ENCODE peak calls at places on chromosomes 13 and 19, in eight cellular contexts. One of them, this sample, is unnamed.

GRCh38 chr13:30340367-30341184 is 33.2 kb upstream of the KATNAL1 start:
- DNase-seq in astrocyte of the spinal cord: peak; percentile 80
- DNase-seq in neural progenitor cell: no peak
- DNase-seq in GM12865: no peak
- DNase-seq in uterus: peak; percentile 93
- DNase-seq in hepatocyte: peak; percentile 50
- DNase-seq in MCF 10A: peak; percentile 82
- DNase-seq in A549: no peak
- DNase-seq in this sample: peak; percentile 34

GRCh38 chr13:75173457-75174356 is 308.3 kb downstream of the TBC1D4 start:
- DNase-seq in uterus: no peak
- DNase-seq in GM12865: no peak
- DNase-seq in A549: no peak
- DNase-seq in MCF 10A: no peak
- DNase-seq in astrocyte of the spinal cord: no peak
- DNase-seq in hepatocyte: peak; percentile 9
- DNase-seq in neural progenitor cell: no peak
- DNase-seq in this sample: no peak

GRCh38 chr19:12786149-12786870 is 5.0 kb upstream of the JUNB start:
- DNase-seq in GM12865: peak; percentile 47
- DNase-seq in uterus: no peak
- DNase-seq in hepatocyte: no peak
- DNase-seq in A549: no peak
- DNase-seq in MCF 10A: no peak
- DNase-seq in neural progenitor cell: no peak
- DNase-seq in astrocyte of the spinal cord: no peak
- DNase-seq in this sample: peak; percentile 88

GRCh38 chr19:2312819-2313501 is 5.0 kb upstream of the LINGO3 start:
- DNase-seq in A549: no peak
- DNase-seq in neural progenitor cell: no peak
- DNase-seq in hepatocyte: no peak
- DNase-seq in GM12865: no peak
- DNase-seq in MCF 10A: no peak
- DNase-seq in uterus: no peak
- DNase-seq in astrocyte of the spinal cord: no peak
- DNase-seq in this sample: no peak

GRCh38 chr19:54364775-54365257 is at the start of gene LAIR1:
- DNase-seq in neural progenitor cell: no peak
- DNase-seq in A549: no peak
- DNase-seq in hepatocyte: no peak
- DNase-seq in uterus: peak; percentile 18
- DNase-seq in MCF 10A: peak; percentile 33
- DNase-seq in astrocyte of the spinal cord: no peak
- DNase-seq in GM12865: no peak
- DNase-seq in this sample: no peak

GRCh38 chr13:26213345-26213744 is 8.8 kb downstream of the RNF6 start:
- DNase-seq in uterus: no peak
- DNase-seq in neural progenitor cell: no peak
- DNase-seq in hepatocyte: no peak
- DNase-seq in astrocyte of the spinal cord: no peak
- DNase-seq in GM12865: no peak
- DNase-seq in A549: no peak
- DNase-seq in MCF 10A: no peak
- DNase-seq in this sample: no peak

GRCh38 chr19:52891336-52891735 is 6.1 kb downstream of the ZNF320 start:
- DNase-seq in uterus: no peak
- DNase-seq in neural progenitor cell: no peak
- DNase-seq in GM12865: no peak
- DNase-seq in A549: no peak
- DNase-seq in hepatocyte: no peak
- DNase-seq in astrocyte of the spinal cord: no peak
- DNase-seq in MCF 10A: no peak
- DNase-seq in this sample: no peak

GRCh38 chr19:7697721-7698287 is 4.1 kb downstream of the FCER2 start:
- DNase-seq in neural progenitor cell: no peak
- DNase-seq in uterus: no peak
- DNase-seq in hepatocyte: no peak
- DNase-seq in astrocyte of the spinal cord: no peak
- DNase-seq in MCF 10A: no peak
- DNase-seq in A549: no peak
- DNase-seq in GM12865: no peak
- DNase-seq in this sample: no peak

GRCh38 chr19:39078436-39079200 is 5.5 kb upstream of the ACP7 start:
- DNase-seq in GM12865: no peak
- DNase-seq in MCF 10A: peak; percentile 96
- DNase-seq in astrocyte of the spinal cord: peak; percentile 97
- DNase-seq in neural progenitor cell: no peak
- DNase-seq in hepatocyte: no peak
- DNase-seq in uterus: no peak
- DNase-seq in A549: peak; percentile 94
- DNase-seq in this sample: no peak

GRCh38 chr13:28527629-28528028 is 32.7 kb upstream of the FLT1 start:
- DNase-seq in uterus: no peak
- DNase-seq in A549: no peak
- DNase-seq in neural progenitor cell: no peak
- DNase-seq in MCF 10A: no peak
- DNase-seq in astrocyte of the spinal cord: no peak
- DNase-seq in GM12865: peak; percentile 28
- DNase-seq in hepatocyte: no peak
- DNase-seq in this sample: no peak

DNA sequence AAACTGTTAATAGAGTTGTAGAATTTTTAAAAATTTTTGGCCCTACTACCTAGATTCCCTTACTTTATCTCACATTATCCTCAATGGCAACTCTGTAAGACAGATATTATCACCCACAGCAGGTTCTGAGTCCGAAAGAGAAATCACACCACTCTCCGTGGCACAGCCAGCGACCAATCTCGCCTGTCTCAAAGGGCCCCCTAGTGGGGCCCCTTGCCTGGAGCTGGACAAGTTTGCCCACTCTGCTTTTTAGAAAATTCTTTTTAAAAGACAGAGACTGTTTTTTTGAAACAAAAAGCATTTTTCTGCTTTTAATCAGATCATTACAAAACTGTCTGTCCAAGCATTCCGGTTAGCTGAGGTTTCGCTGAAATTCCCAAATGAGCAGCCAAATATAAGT is 21.7 kb downstream of the PHF11 start:
- DNase-seq in GM12865: peak; percentile 10
- DNase-seq in MCF 10A: no peak
- DNase-seq in uterus: no peak
- DNase-seq in A549: no peak
- DNase-seq in astrocyte of the spinal cord: no peak
- DNase-seq in neural progenitor cell: peak; percentile 56
- DNase-seq in hepatocyte: peak; percentile 36
- DNase-seq in this sample: no peak
- TF ChIP-seq CTCF in GM12865: no peak
- TF ChIP-seq CTCF in MCF 10A: no peak
- TF ChIP-seq CTCF in uterus: no peak
- TF ChIP-seq CTCF in A549: peak; percentile 21
- TF ChIP-seq CTCF in astrocyte of the spinal cord: peak; percentile 57
- TF ChIP-seq CTCF in neural progenitor cell: peak; percentile 63
- TF ChIP-seq CTCF in hepatocyte: peak; percentile 39
- TF ChIP-seq CTCF in this sample: no peak

GRCh38 chr19:29259153-29259552 is 46.2 kb upstream of the UQCRFS1 start:
- DNase-seq in GM12865: peak; percentile 24
- DNase-seq in hepatocyte: no peak
- DNase-seq in uterus: no peak
- DNase-seq in astrocyte of the spinal cord: no peak
- DNase-seq in neural progenitor cell: peak; percentile 20
- DNase-seq in A549: no peak
- DNase-seq in MCF 10A: no peak
- DNase-seq in this sample: no peak
- TF ChIP-seq CTCF in GM12865: peak; percentile 36
- TF ChIP-seq CTCF in hepatocyte: peak; percentile 14
- TF ChIP-seq CTCF in uterus: no peak
- TF ChIP-seq CTCF in astrocyte of the spinal cord: peak; percentile 2
- TF ChIP-seq CTCF in neural progenitor cell: peak; percentile 39
- TF ChIP-seq CTCF in A549: peak; percentile 43
- TF ChIP-seq CTCF in MCF 10A: no peak
- TF ChIP-seq CTCF in this sample: no peak

GRCh38 chr19:35352448-35353304 is 5.0 kb downstream of the FFAR1 start:
- DNase-seq in A549: peak; percentile 98
- DNase-seq in astrocyte of the spinal cord: peak; percentile 51
- DNase-seq in hepatocyte: peak; percentile 89
- DNase-seq in MCF 10A: peak; percentile 79
- DNase-seq in uterus: no peak
- DNase-seq in GM12865: peak; percentile 88
- DNase-seq in neural progenitor cell: peak; percentile 84
- DNase-seq in this sample: peak; percentile 74
- TF ChIP-seq CTCF in A549: peak; percentile 98
- TF ChIP-seq CTCF in astrocyte of the spinal cord: peak; percentile 80
- TF ChIP-seq CTCF in hepatocyte: peak; percentile 88
- TF ChIP-seq CTCF in MCF 10A: peak; percentile 79
- TF ChIP-seq CTCF in uterus: peak; percentile 41
- TF ChIP-seq CTCF in GM12865: peak; percentile 82
- TF ChIP-seq CTCF in neural progenitor cell: peak; percentile 87
- TF ChIP-seq CTCF in this sample: peak; percentile 64

GRCh38 chr13:40251343-40252032 is 415.0 kb downstream of the FOXO1 start:
- DNase-seq in MCF 10A: peak; percentile 58
- DNase-seq in A549: no peak
- DNase-seq in uterus: no peak
- DNase-seq in GM12865: peak; percentile 62
- DNase-seq in hepatocyte: no peak
- DNase-seq in neural progenitor cell: no peak
- DNase-seq in astrocyte of the spinal cord: no peak
- DNase-seq in this sample: no peak
- TF ChIP-seq CTCF in MCF 10A: no peak
- TF ChIP-seq CTCF in A549: no peak
- TF ChIP-seq CTCF in uterus: no peak
- TF ChIP-seq CTCF in GM12865: no peak
- TF ChIP-seq CTCF in hepatocyte: no peak
- TF ChIP-seq CTCF in neural progenitor cell: no peak
- TF ChIP-seq CTCF in astrocyte of the spinal cord: no peak
- TF ChIP-seq CTCF in this sample: no peak

GRCh38 chr13:57633141-57633949 is 1.8 kb downstream of the PCDH17 start:
- DNase-seq in MCF 10A: no peak
- DNase-seq in astrocyte of the spinal cord: no peak
- DNase-seq in GM12865: no peak
- DNase-seq in A549: no peak
- DNase-seq in uterus: peak; percentile 30
- DNase-seq in neural progenitor cell: peak; percentile 75
- DNase-seq in hepatocyte: peak; percentile 60
- DNase-seq in this sample: no peak
- TF ChIP-seq CTCF in MCF 10A: no peak
- TF ChIP-seq CTCF in astrocyte of the spinal cord: peak; percentile 53
- TF ChIP-seq CTCF in GM12865: no peak
- TF ChIP-seq CTCF in A549: no peak
- TF ChIP-seq CTCF in uterus: peak; percentile 24
- TF ChIP-seq CTCF in neural progenitor cell: peak; percentile 87
- TF ChIP-seq CTCF in hepatocyte: peak; percentile 67
- TF ChIP-seq CTCF in this sample: no peak

GRCh38 chr19:19321143-19321577 is 531 bp downstream of the MAU2 start:
- DNase-seq in MCF 10A: peak; percentile 9
- DNase-seq in neural progenitor cell: peak; percentile 71
- DNase-seq in A549: peak; percentile 27
- DNase-seq in hepatocyte: peak; percentile 41
- DNase-seq in uterus: no peak
- DNase-seq in GM12865: peak; percentile 32
- DNase-seq in astrocyte of the spinal cord: no peak
- DNase-seq in this sample: peak; percentile 26
- TF ChIP-seq CTCF in MCF 10A: no peak
- TF ChIP-seq CTCF in neural progenitor cell: no peak
- TF ChIP-seq CTCF in A549: no peak
- TF ChIP-seq CTCF in hepatocyte: peak; percentile 9
- TF ChIP-seq CTCF in uterus: no peak
- TF ChIP-seq CTCF in GM12865: no peak
- TF ChIP-seq CTCF in astrocyte of the spinal cord: no peak
- TF ChIP-seq CTCF in this sample: no peak

DNA sequence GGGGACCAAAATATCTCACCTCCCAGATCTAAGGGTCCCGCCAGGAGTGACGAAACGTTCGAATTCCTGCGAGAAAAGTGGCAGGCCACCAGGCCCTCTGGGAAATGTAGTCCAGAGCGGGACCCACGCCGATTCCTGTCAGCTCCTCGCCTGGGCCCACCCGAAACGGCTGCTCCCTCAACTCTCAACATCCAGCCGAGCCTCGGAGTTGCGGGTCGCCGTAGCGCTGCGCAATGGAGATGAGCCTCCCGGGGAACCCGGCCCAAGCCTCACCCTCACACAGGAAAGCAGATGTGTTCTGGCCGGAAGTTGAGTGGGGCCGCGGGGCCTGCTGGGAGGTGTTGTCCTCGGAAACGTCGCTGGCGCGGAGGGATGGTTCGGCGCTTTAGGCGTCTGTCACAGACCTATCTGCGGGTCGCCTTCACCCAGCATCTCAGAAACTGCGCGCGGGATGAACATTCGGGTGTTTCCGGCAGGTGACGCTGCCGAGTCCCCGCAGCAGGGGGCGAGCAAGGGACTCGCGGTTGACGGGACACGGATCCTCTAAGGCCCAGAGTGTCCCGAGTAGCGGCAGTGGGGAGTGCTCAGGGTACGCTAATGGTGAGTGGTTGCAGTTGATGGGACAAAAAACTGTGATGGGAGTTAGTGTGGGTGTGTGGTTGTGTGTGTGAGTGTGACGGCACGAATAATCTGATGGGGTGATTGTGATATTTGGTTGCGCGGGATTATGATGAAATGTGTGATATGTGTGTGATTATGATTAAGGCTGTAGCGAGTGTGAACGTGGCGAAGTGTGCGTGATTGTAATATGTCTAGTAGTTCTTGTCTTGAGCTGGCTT is at the start of the genes ZNF568 and ZNF829:
- DNase-seq in neural progenitor cell: peak; percentile 90
- DNase-seq in hepatocyte: peak; percentile 91
- DNase-seq in uterus: peak; percentile 83
- DNase-seq in MCF 10A: peak; percentile 80
- DNase-seq in A549: peak; percentile 43
- DNase-seq in GM12865: peak; percentile 94
- DNase-seq in astrocyte of the spinal cord: peak; percentile 88
- DNase-seq in this sample: peak; percentile 93
- TF ChIP-seq CTCF in neural progenitor cell: peak; percentile 67
- TF ChIP-seq CTCF in hepatocyte: peak; percentile 72
- TF ChIP-seq CTCF in uterus: peak; percentile 46
- TF ChIP-seq CTCF in MCF 10A: peak; percentile 51
- TF ChIP-seq CTCF in A549: no peak
- TF ChIP-seq CTCF in GM12865: peak; percentile 59
- TF ChIP-seq CTCF in astrocyte of the spinal cord: peak; percentile 70
- TF ChIP-seq CTCF in this sample: peak; percentile 29

GRCh38 chr19:5470264-5470671 is 15.1 kb downstream of the ZNRF4 start:
- DNase-seq in hepatocyte: peak; percentile 57
- DNase-seq in A549: no peak
- DNase-seq in astrocyte of the spinal cord: no peak
- DNase-seq in neural progenitor cell: no peak
- DNase-seq in MCF 10A: peak; percentile 63
- DNase-seq in uterus: no peak
- DNase-seq in GM12865: no peak
- DNase-seq in this sample: no peak

GRCh38 chr19:5466814-5467291 is 11.6 kb downstream of the ZNRF4 start:
- DNase-seq in A549: no peak
- DNase-seq in astrocyte of the spinal cord: no peak
- DNase-seq in hepatocyte: peak; percentile 28
- DNase-seq in MCF 10A: peak; percentile 70
- DNase-seq in GM12865: no peak
- DNase-seq in neural progenitor cell: no peak
- DNase-seq in uterus: no peak
- DNase-seq in this sample: no peak

GRCh38 chr19:5477451-5478215 is 22.4 kb downstream of the ZNRF4 start:
- DNase-seq in A549: no peak
- DNase-seq in uterus: no peak
- DNase-seq in neural progenitor cell: no peak
- DNase-seq in MCF 10A: no peak
- DNase-seq in astrocyte of the spinal cord: no peak
- DNase-seq in GM12865: no peak
- DNase-seq in hepatocyte: no peak
- DNase-seq in this sample: no peak

GRCh38 chr19:5472303-5472702 is 17.1 kb downstream of the ZNRF4 start:
- DNase-seq in hepatocyte: no peak
- DNase-seq in MCF 10A: no peak
- DNase-seq in A549: no peak
- DNase-seq in uterus: no peak
- DNase-seq in astrocyte of the spinal cord: no peak
- DNase-seq in GM12865: no peak
- DNase-seq in neural progenitor cell: no peak
- DNase-seq in this sample: no peak
- TF ChIP-seq CTCF in hepatocyte: no peak
- TF ChIP-seq CTCF in MCF 10A: no peak
- TF ChIP-seq CTCF in A549: no peak
- TF ChIP-seq CTCF in uterus: no peak
- TF ChIP-seq CTCF in astrocyte of the spinal cord: no peak
- TF ChIP-seq CTCF in GM12865: no peak
- TF ChIP-seq CTCF in neural progenitor cell: no peak
- TF ChIP-seq CTCF in this sample: no peak

This sample was measured in colonic mucosa.